ENCODE peak calls at places on chromosome 18, in six cellular contexts. O is IMR-90, B is neural progenitor cell, P is PC-3, W is mesenchymal stem cell, G is mammary epithelial cell. S is an unnamed sample.

GRCh38 chr18:61596296-61596695 is 263.1 kb downstream of the CDH20 start:
- DNase-seq in G (no peak), W (no peak), B (no peak), P (no peak), O (peak; percentile 45), S (no peak)

GRCh38 chr18:39561136-39561535 is 1995.5 kb upstream of the CELF4 start:
- DNase-seq in P (no peak), W (peak; percentile 67), G (no peak), O (no peak), B (no peak), S (peak; percentile 64)

GRCh38 chr18:45169610-45170009 is 445.7 kb upstream of the SLC14A2 start:
- DNase-seq in G (peak; percentile 87), B (no peak), O (peak; percentile 90), P (peak; percentile 75), W (peak; percentile 95), S (peak; percentile 92)

GRCh38 chr18:56517181-56517580 is 121.2 kb downstream of the TXNL1 start:
- DNase-seq in G (no peak), W (no peak), O (no peak), P (no peak), B (no peak), S (peak; percentile 59)

GRCh38 chr18:812673-813404 is 797 bp upstream of the YES1 start:
- DNase-seq in W (peak; percentile 79), G (peak; percentile 75), B (peak; percentile 81), O (peak; percentile 82), P (peak; percentile 95), S (peak; percentile 81)

GRCh38 chr18:45667056-45667455 is 51.8 kb downstream of the SLC14A2 start:
- DNase-seq in P (no peak), B (no peak), W (peak; percentile 29), O (no peak), G (no peak), S (no peak)

GRCh38 chr18:50444539-50444938 is 69.7 kb downstream of the SKA1 start:
- DNase-seq in B (no peak), P (no peak), O (no peak), G (no peak), W (no peak), S (no peak)

GRCh38 chr18:26746284-26747130 is 119.0 kb downstream of the AQP4 start:
- DNase-seq in W (peak; percentile 27), O (no peak), G (no peak), P (peak; percentile 67), B (no peak), S (no peak)

GRCh38 chr18:55251186-55251995 is 292.1 kb upstream of the CCDC68 start:
- DNase-seq in B (peak; percentile 43), G (no peak), W (no peak), P (peak; percentile 82), O (peak; percentile 38), S (peak; percentile 57)

GRCh38 chr18:59502222-59502898 is 143.3 kb upstream of the LMAN1 start:
- DNase-seq in B (no peak), G (peak; percentile 84), P (peak; percentile 73), O (peak; percentile 94), W (peak; percentile 72), S (peak; percentile 85)

GRCh38 chr18:51537487-51537886 is 340.0 kb upstream of the MEX3C start:
- DNase-seq in O (no peak), B (peak; percentile 68), P (peak; percentile 9), W (peak; percentile 24), G (peak; percentile 66), S (no peak)

GRCh38 chr18:42414756-42415454 is 459.9 kb downstream of the PIK3C3 start:
- DNase-seq in W (peak; percentile 95), B (no peak), P (no peak), O (no peak), G (peak; percentile 79), S (peak; percentile 97)

GRCh38 chr18:65568866-65569265 is 181.9 kb upstream of the CDH7 start:
- DNase-seq in G (no peak), B (no peak), W (no peak), P (peak; percentile 14), O (no peak), S (no peak)

GRCh38 chr18:47594621-47595086 is 335.8 kb downstream of the SMAD2 start:
- DNase-seq in B (no peak), O (no peak), W (no peak), P (no peak), G (no peak), S (no peak)

GRCh38 chr18:47547539-47548202 is 296.2 kb upstream of the SKOR2 start:
- DNase-seq in P (no peak), G (no peak), B (no peak), O (no peak), W (no peak), S (no peak)

GRCh38 chr18:57077786-57078552 is 68.9 kb upstream of the BOD1L2 start:
- DNase-seq in W (no peak), B (no peak), G (no peak), O (no peak), P (no peak), S (no peak)

GRCh38 chr18:2914185-2914584 is 67.4 kb downstream of the EMILIN2 start:
- DNase-seq in O (no peak), B (no peak), W (no peak), G (no peak), P (no peak), S (no peak)

GRCh38 chr18:5630057-5630765 is 86.4 kb upstream of the EPB41L3 start:
- DNase-seq in B (peak; percentile 93), G (peak; percentile 22), O (peak; percentile 41), W (no peak), P (peak; percentile 4), S (no peak)

GRCh38 chr18:39742015-39742466 is 2176.4 kb upstream of the CELF4 start:
- DNase-seq in G (no peak), O (peak; percentile 59), P (no peak), B (no peak), W (peak; percentile 13), S (peak; percentile 87)

GRCh38 chr18:23191232-23191631 is 55.9 kb downstream of the CABLES1 start:
- DNase-seq in B (no peak), G (no peak), O (no peak), W (no peak), P (no peak), S (no peak)
- H3K9ac ChIP-seq in B (no peak overlapping the region), G (no peak overlapping the region), O (no peak overlapping the region), W (no peak overlapping the region), P (no peak overlapping the region), S (no peak overlapping the region)

DNA sequence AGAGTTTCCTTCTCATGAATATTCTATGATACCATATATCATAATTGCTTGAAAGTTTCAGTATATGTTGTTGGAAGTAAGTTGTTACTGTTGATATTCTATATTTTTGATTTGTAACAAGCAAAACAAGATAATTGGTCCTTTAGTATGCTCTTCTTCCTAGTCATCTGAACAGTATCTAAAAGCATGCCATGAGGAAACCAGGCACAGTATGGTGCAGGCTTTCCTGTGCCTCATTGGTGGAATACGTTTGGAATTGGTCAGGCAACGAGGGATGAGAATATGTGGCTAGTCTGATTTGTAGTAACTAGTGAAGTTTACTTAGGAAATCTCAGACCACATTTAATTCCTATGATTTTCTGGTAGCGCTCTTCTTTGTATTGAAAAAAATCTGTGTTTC is 22.8 kb downstream of the ASXL3 start:
- DNase-seq in P (no peak), W (no peak), B (no peak), O (no peak), G (no peak), S (no peak)
- H3K4me2 ChIP-seq in P (no peak overlapping the region), W (no peak overlapping the region), B (no peak overlapping the region), O (no peak overlapping the region), G (no peak overlapping the region), S (no peak overlapping the region)

GRCh38 chr18:79697178-79697577 is 17.6 kb downstream of the CTDP1 start:
- DNase-seq in G (no peak), P (no peak), B (no peak), O (no peak), W (no peak), S (no peak)

GRCh38 chr18:79694895-79695213 is 15.3 kb downstream of the CTDP1 start:
- DNase-seq in O (no peak), G (no peak), B (no peak), W (no peak), P (no peak), S (no peak)

GRCh38 chr18:79693561-79694205 is 14.1 kb downstream of the CTDP1 start:
- DNase-seq in O (no peak), G (no peak), W (no peak), P (no peak), B (peak; percentile 47), S (no peak)

GRCh38 chr18:79695856-79696850 is 16.6 kb downstream of the CTDP1 start:
- DNase-seq in B (no peak), G (no peak), P (no peak), W (no peak), O (no peak), S (no peak)

GRCh38 chr18:79695269-79695668 is 15.7 kb downstream of the CTDP1 start:
- DNase-seq in W (peak; percentile 41), G (no peak), P (no peak), B (no peak), O (peak; percentile 52), S (no peak)
- H3K9ac ChIP-seq in W (no peak overlapping the region), G (no peak overlapping the region), P (no peak overlapping the region), B (no peak overlapping the region), O (no peak overlapping the region), S (no peak overlapping the region)

GRCh38 chr18:72984290-72984689 is 116.5 kb upstream of the NETO1 start:
- DNase-seq in W (no peak), O (no peak), G (no peak), B (no peak), P (no peak), S (no peak)

GRCh38 chr18:72991379-72991778 is 123.6 kb upstream of the NETO1 start:
- DNase-seq in W (no peak), G (no peak), O (no peak), B (no peak), P (no peak), S (no peak)

GRCh38 chr18:72985686-72986085 is 117.9 kb upstream of the NETO1 start:
- DNase-seq in G (no peak), O (no peak), W (no peak), P (peak; percentile 44), B (no peak), S (peak; percentile 28)

GRCh38 chr18:72986103-72986502 is 118.3 kb upstream of the NETO1 start:
- DNase-seq in B (no peak), P (peak; percentile 81), G (peak; percentile 67), W (no peak), O (no peak), S (peak; percentile 32)
- H3K4me2 ChIP-seq in B (no peak overlapping the region), P (peak overlapping the region; percentile 4), G (no peak overlapping the region), W (no peak overlapping the region), O (no peak overlapping the region), S (no peak overlapping the region)

DNA sequence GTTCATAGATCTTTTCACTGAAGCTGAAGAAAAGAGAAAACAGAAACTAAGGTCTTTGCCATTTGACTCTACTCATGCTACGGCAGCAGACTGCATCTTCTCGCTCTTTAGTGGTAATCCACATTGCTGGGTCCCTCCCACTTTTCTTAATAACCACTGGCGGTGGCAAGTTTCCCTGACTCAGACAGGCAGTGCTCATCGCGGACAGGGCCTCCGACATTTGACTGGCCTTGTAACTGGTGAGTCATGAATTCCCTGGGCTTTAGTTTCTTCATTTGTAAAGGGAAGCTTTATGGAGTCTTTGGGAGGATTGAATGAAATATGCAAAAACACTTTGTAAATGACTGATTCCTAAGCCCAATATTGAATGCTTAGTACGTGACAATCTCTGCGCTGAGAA is 238.2 kb upstream of the RBBP8 start:
- DNase-seq in O (peak; percentile 98), G (peak; percentile 84), P (peak; percentile 93), B (no peak), W (peak; percentile 97), S (peak; percentile 98)
- H3K9ac ChIP-seq in O (peak overlapping the region; percentile 31), G (no peak overlapping the region), P (no peak overlapping the region), B (no peak overlapping the region), W (peak overlapping the region; percentile 78), S (peak overlapping the region; percentile 72)